ENCODE peak calls at places on chromosomes 16 and 17, in four cellular contexts. C is K562, Y is suprapubic skin, Z is transverse colon. F is an unnamed sample.

GRCh38 chr17:77596491-77597420 is 361.7 kb upstream of the TNRC6C start:
- DNase-seq in C (no peak), Y (no peak), Z (no peak), F (no peak)

GRCh38 chr16:49456763-49457162 is 83.2 kb downstream of the C16orf78 start:
- DNase-seq in C (no peak), Y (no peak), Z (no peak), F (no peak)

GRCh38 chr17:43805117-43805516 is 24.9 kb downstream of the CFAP97D1 start:
- DNase-seq in C (no peak), Y (no peak), Z (no peak), F (no peak)

GRCh38 chr16:7967986-7968509 is 622.3 kb downstream of the TMEM114 start:
- DNase-seq in C (no peak), Y (no peak), Z (no peak), F (no peak)

GRCh38 chr16:66690106-66690847 is 6.3 kb downstream of the CMTM4 start:
- DNase-seq in C (no peak), Y (no peak), Z (no peak), F (no peak)

GRCh38 chr16:27839419-27839818 is 224.1 kb downstream of the GSG1L start:
- DNase-seq in C (peak), Y (no peak), Z (no peak), F (no peak)

GRCh38 chr17:41360291-41360995 is 9.2 kb downstream of the KRT33B start:
- DNase-seq in C (no peak), Y (no peak), Z (no peak), F (no peak)

GRCh38 chr16:79966226-79966625 is 365.7 kb upstream of the MAF start:
- DNase-seq in C (no peak), Y (no peak), Z (no peak), F (no peak)

GRCh38 chr16:76335187-76335974 is 58.2 kb downstream of the CNTNAP4 start:
- DNase-seq in C (no peak), Y (no peak), Z (no peak), F (no peak)

GRCh38 chr17:5249615-5250014 is 15.0 kb upstream of the SCIMP start:
- DNase-seq in C (peak), Y (peak), Z (peak), F (peak)

DNA sequence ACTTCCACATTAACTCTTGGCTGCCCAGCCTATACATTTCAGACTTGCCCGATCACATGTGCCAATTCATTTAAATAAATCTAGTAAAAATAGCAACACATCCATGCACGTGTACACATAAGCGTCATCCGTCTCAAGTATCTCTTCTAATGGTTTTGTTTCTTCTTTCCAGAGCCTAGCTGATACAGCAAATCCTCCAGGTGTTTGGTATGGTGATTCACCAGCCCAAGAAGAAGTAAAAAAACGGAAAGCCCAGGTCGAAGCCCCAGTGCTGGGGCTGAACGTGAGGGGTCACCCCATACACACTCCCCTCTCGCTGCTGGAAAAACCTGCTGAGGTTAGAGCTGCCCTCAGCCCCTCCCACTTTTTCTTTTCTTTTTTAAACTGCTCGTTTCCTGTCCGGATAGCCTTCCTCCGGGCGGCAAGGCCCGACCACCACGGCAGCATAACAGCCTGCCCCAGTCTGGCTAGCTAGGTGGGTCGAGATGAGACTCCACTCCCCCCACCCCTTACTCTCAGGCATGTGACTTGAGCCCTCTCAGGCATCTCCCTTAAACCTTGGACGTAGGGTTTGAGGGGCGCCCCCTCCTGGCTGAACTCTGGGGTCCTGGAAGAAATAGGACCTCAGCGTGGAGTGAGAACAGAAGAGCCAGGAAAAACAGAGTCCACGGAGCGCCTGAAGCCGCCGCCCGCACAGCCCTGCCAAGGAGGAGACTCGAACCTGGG is 13.9 kb upstream of the OR1F1 start:
- DNase-seq in C (peak), Y (no peak), Z (no peak), F (no peak)
- TF ChIP-seq POLR2AphosphoS5 in C (no peak), Y (no peak), Z (no peak), F (no peak)

GRCh38 chr17:80503921-80504320 is 27.5 kb upstream of the NPTX1 start:
- DNase-seq in C (no peak), Y (no peak), Z (no peak), F (no peak)

GRCh38 chr17:80501739-80502577 is 25.6 kb upstream of the NPTX1 start:
- DNase-seq in C (no peak), Y (no peak), Z (peak), F (no peak)

GRCh38 chr17:80503031-80503430 is 26.6 kb upstream of the NPTX1 start:
- DNase-seq in C (no peak), Y (no peak), Z (no peak), F (no peak)

GRCh38 chr17:80502578-80502877 is 26.1 kb upstream of the NPTX1 start:
- DNase-seq in C (no peak), Y (no peak), Z (no peak), F (no peak)

DNA sequence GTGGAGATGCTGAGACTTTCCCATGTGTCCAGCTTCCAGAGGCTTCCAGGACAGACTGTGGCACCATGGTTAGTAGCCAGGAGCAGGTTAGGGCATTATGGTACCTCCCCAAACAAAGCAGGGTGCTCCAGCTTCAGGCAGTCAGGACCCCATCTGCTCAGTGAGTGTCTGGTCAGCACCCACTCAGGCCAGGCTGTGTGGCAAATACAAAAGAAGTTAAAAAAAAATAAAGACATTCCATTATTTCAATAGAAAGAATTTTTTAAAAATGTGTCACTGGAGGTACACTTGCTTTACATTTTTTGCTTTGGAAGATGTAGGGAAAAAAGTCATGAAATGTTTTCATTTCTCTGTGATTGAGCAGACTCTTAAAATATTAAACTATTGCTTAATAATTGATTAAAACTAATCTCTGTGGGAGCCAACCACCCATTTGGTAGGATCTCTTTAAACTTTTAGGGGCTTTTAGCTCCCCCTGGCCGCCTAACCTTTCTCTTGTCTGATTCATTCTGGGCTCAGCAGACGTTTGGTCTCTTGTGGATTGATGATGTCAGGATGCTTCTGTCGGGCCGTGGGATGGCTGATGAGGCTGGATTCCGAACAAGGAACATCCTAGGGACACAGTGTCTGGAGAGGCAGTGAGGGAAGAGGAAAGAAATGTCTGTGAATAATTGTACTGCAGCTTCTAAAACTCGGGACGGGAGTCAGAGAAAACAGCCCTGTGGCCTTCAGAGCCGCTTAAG is 28.4 kb upstream of the NPTX1 start:
- DNase-seq in C (no peak), Y (no peak), Z (no peak), F (no peak)
- TF ChIP-seq CTCF in C (no peak), Y (no peak), Z (no peak), F (no peak)

GRCh38 chr17:35486920-35487727 is 38.6 kb upstream of the SLFN13 start:
- DNase-seq in C (no peak), Y (no peak), Z (peak), F (no peak)
- TF ChIP-seq POLR2A in C (no peak), Y (no peak), Z (no peak), F (no peak)

GRCh38 chr17:6753565-6753964 is 2.3 kb upstream of the XAF1 start:
- DNase-seq in C (no peak), Y (no peak), Z (no peak), F (no peak)

GRCh38 chr17:6755731-6756184 is at the start of gene XAF1:
- DNase-seq in C (no peak), Y (no peak), Z (peak), F (peak)

GRCh38 chr17:6755281-6755680 is 565 bp upstream of the XAF1 start:
- DNase-seq in C (no peak), Y (no peak), Z (peak), F (no peak)

GRCh38 chr17:6757747-6758146 is 1.9 kb downstream of the XAF1 start:
- DNase-seq in C (no peak), Y (no peak), Z (no peak), F (no peak)

GRCh38 chr17:6756425-6757012 is 673 bp downstream of the XAF1 start:
- DNase-seq in C (no peak), Y (no peak), Z (no peak), F (no peak)
- TF ChIP-seq POLR2AphosphoS5 in C (no peak), Y (no peak), Z (no peak), F (no peak)

DNA sequence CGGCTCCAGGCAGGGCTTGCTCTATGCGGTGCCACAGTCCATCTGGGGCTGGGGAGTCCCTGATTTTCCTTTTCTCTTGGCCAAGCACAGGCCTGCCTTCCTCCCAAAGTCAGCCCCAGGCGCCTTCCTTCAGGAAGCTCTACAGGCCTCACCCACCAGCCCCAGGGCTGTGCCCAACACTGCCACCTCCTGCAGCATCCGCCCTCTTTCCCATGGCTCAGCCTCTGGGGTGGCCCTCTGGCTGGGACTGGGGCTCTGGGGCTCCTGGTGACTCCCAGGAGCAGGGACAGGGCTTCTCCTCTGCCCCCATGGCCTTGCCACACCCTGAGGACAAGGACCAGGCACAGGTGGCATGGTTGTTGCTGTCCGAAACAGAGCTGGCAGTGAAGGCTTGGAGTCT is 817 bp downstream of the ITGB4 start:
- DNase-seq in C (no peak), Y (no peak), Z (peak), F (no peak)
- TF ChIP-seq CTCF in C (no peak), Y (no peak), Z (no peak), F (no peak)

GRCh38 chr16:73020409-73020884 is 27.5 kb downstream of the ZFHX3 start:
- DNase-seq in C (no peak), Y (no peak), Z (peak), F (peak)

GRCh38 chr16:73018796-73019455 is 29.0 kb downstream of the ZFHX3 start:
- DNase-seq in C (no peak), Y (no peak), Z (no peak), F (no peak)

GRCh38 chr16:73021866-73022495 is 25.9 kb downstream of the ZFHX3 start:
- DNase-seq in C (no peak), Y (no peak), Z (no peak), F (no peak)

GRCh38 chr16:73017321-73017720 is 30.6 kb downstream of the ZFHX3 start:
- DNase-seq in C (no peak), Y (no peak), Z (no peak), F (no peak)

GRCh38 chr16:73019456-73020362 is 28.2 kb downstream of the ZFHX3 start:
- DNase-seq in C (no peak), Y (no peak), Z (no peak), F (no peak)
- TF ChIP-seq POLR2A in C (no peak), Y (no peak), Z (no peak), F (no peak)

DNA sequence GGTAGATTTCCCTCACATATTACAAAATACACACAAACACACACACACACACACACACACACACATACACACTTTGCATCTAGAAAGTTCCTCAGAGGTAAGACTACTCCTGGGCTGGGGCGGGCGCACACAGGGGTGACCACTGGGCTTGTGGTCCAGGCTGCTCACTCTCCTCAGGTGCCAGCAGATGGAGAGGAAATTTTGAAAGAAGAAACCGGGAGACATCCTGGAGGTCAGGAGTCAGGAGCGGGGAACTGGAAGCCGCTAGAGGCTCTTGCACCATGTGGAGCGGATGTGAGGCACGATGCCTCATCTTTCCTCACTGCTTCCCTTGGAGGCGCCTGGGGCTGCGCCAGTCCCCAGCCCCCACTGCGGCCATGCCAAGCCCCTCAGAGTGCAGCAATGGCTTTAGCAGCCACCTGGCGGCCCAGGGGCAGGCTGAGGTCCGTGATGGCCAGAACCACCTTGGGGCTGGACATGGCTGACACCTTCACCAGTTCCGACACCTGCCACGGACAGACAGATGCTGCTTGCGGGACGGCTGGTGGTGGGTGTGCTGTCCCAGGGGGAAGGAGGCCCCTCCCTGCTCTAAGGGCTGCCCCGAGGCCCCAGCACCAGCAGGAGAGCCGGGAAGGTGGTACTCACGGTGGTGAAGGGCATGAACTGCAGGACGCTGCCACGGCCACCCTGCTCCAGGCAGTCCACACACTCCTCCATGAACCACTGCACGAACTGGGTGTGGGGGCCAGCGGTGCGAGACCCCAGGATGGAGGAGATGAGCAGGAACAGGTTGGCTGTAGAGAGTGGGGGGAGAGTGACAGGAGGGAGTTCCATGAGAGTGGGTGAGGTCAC is 4.1 kb downstream of the CSF3 start:
- DNase-seq in C (no peak), Y (no peak), Z (no peak), F (no peak)
- TF ChIP-seq POLR2AphosphoS5 in C (no peak), Y (no peak), Z (no peak), F (no peak)